ENCODE peak calls at places on chromosome 1, in nine cellular contexts. B is left ventricle myocardium inferior; F is psoas muscle; A is PC-3; T is H1; R is heart left ventricle; K is CD8-positive, alpha-beta T cell; M is hepatocyte; S is Panc1. G is an unnamed sample.
A peak's percentile ranks its signal among the peaks of the same experiment; 100 is the strongest.

GRCh38 chr1:94730450-94730849 is 89.7 kb upstream of the SLC44A3 start:
- DNase-seq in K (no peak), M (no peak), A (no peak), R (no peak), F (no peak), B (no peak), T (no peak), S (no peak), G (no peak)

GRCh38 chr1:23101891-23102688 is 66.6 kb downstream of the LUZP1 start:
- DNase-seq in B (no peak), S (peak; percentile 57), M (no peak), K (no peak), F (no peak), T (no peak), R (no peak), A (peak; percentile 85), G (peak; percentile 58)

GRCh38 chr1:93588206-93588605 is 93.4 kb downstream of the BCAR3 start:
- DNase-seq in K (no peak), B (no peak), R (no peak), S (no peak), M (no peak), F (no peak), A (no peak), T (no peak), G (no peak)

GRCh38 chr1:198619375-198620140 is 19.3 kb upstream of the PTPRC start:
- DNase-seq in R (no peak), B (no peak), A (no peak), S (no peak), K (no peak), M (no peak), T (no peak), F (no peak), G (no peak)

GRCh38 chr1:153544453-153545066 is 1.0 kb downstream of the S100A4 start:
- DNase-seq in T (no peak), R (no peak), M (no peak), K (no peak), A (no peak), B (no peak), S (no peak), F (no peak), G (no peak)

GRCh38 chr1:90534669-90535379 is 182.3 kb downstream of the BARHL2 start:
- DNase-seq in R (no peak), A (no peak), S (no peak), T (no peak), B (no peak), K (no peak), F (no peak), M (no peak), G (no peak)

GRCh38 chr1:203522237-203522636 is 28.3 kb downstream of the OPTC start:
- DNase-seq in M (no peak), K (no peak), S (no peak), A (no peak), B (no peak), R (no peak), T (no peak), F (no peak), G (peak; percentile 85)

GRCh38 chr1:225448146-225448805 is 20.4 kb upstream of the LBR start:
- DNase-seq in K (no peak), M (no peak), T (no peak), F (no peak), R (no peak), S (no peak), B (no peak), A (no peak), G (no peak)

GRCh38 chr1:28571911-28572310 is 19.0 kb downstream of the TRNAU1AP start:
- DNase-seq in T (no peak), A (no peak), K (no peak), B (no peak), R (no peak), S (no peak), M (no peak), F (no peak), G (no peak)

GRCh38 chr1:93617670-93618488 is 63.8 kb downstream of the BCAR3 start:
- DNase-seq in S (no peak), T (no peak), M (peak; percentile 82), R (no peak), F (no peak), B (no peak), A (no peak), K (no peak), G (no peak)

GRCh38 chr1:29339176-29339575 is 102.9 kb downstream of the PTPRU start:
- DNase-seq in F (no peak), A (peak; percentile 17), M (no peak), B (no peak), R (no peak), K (no peak), S (no peak), T (no peak), G (no peak)

GRCh38 chr1:39689635-39690034 is 1.6 kb downstream of the HPCAL4 start:
- DNase-seq in B (no peak), A (no peak), R (no peak), T (no peak), S (no peak), M (no peak), F (no peak), K (no peak), G (no peak)

GRCh38 chr1:2073382-2074230 is 23.4 kb downstream of the PRKCZ start:
- DNase-seq in T (no peak), F (no peak), B (no peak), K (no peak), M (no peak), A (no peak), S (no peak), R (no peak), G (peak; percentile 21)
- H3K4me3 ChIP-seq in T (no peak overlapping the region), F (no peak overlapping the region), B (peak overlapping the region; percentile 27), K (no peak overlapping the region), M (no peak overlapping the region), A (no peak overlapping the region), S (peak overlapping the region; percentile 22), R (no peak overlapping the region), G (peak overlapping the region; percentile 33)

DNA sequence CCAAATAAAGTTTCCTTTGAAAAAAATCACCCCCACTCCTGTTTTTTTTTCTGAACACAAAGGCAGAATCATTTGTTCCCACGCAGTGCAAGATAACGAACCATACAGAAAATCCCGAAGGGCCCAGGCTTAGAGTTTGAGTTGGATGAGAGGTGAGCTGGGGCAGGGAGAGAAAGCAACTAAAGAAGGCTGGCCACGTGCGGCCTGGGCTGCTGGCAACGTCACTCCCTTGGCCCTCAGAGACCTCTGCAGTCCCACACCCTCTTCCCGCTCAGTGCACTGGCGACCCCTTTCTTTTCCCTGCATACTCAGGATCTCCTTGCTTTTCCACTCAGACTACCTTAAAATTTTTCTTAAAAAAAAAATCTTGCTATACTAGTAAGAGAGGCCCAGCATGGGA is 28.2 kb upstream of the CRNN start:
- DNase-seq in F (no peak), A (no peak), M (no peak), B (peak; percentile 25), T (no peak), R (peak; percentile 52), S (no peak), K (no peak), G (no peak)
- H3K9me3 ChIP-seq in F (no peaks in the 10 kb centered on the region), A (no peaks in the 10 kb centered on the region), M (no peaks in the 10 kb centered on the region), B (no peaks in the 10 kb centered on the region), T (peaks cover 93% of the 10 kb centered on the region), R (no peaks in the 10 kb centered on the region), S (no peaks in the 10 kb centered on the region), K (no peaks in the 10 kb centered on the region), G (no peaks in the 10 kb centered on the region)

GRCh38 chr1:156111355-156111962 is 3.1 kb upstream of the LMNA start:
- DNase-seq in T (no peak), K (no peak), R (no peak), B (no peak), A (no peak), F (no peak), M (no peak), S (no peak), G (no peak)

GRCh38 chr1:156112276-156113137 is 2.0 kb upstream of the LMNA start:
- DNase-seq in M (no peak), T (no peak), A (no peak), K (no peak), S (no peak), F (no peak), B (no peak), R (no peak), G (no peak)

GRCh38 chr1:156114101-156114918 is at the start of gene LMNA:
- DNase-seq in T (no peak), S (peak; percentile 82), A (peak; percentile 98), K (peak; percentile 77), F (peak; percentile 98), R (peak; percentile 91), B (peak; percentile 91), M (peak; percentile 95), G (peak; percentile 99)

GRCh38 chr1:156114919-156115513 is 505 bp downstream of the LMNA start:
- DNase-seq in K (no peak), F (peak; percentile 72), M (peak; percentile 18), B (peak; percentile 59), T (no peak), A (peak; percentile 41), S (no peak), R (no peak), G (peak; percentile 57)

GRCh38 chr1:156113263-156114004 is 1.1 kb upstream of the LMNA start:
- DNase-seq in B (no peak), K (no peak), A (no peak), S (no peak), M (no peak), T (no peak), R (no peak), F (no peak), G (peak; percentile 40)
- H3K4me3 ChIP-seq in B (peak overlapping the region; percentile 100), K (no peak overlapping the region), A (peak overlapping the region; percentile 86), S (no peak overlapping the region), M (no peak overlapping the region), T (peak overlapping the region; percentile 83), R (no peak overlapping the region), F (peak overlapping the region; percentile 99), G (peak overlapping the region; percentile 96)

GRCh38 chr1:97061604-97062003 is 340.0 kb downstream of the PTBP2 start:
- DNase-seq in M (no peak), K (no peak), T (no peak), A (no peak), F (no peak), B (no peak), R (no peak), S (no peak), G (no peak)

GRCh38 chr1:97050501-97050900 is 328.9 kb downstream of the PTBP2 start:
- DNase-seq in F (no peak), M (peak; percentile 8), T (no peak), A (peak; percentile 51), B (no peak), K (no peak), S (no peak), R (no peak), G (no peak)

GRCh38 chr1:97051823-97052222 is 330.2 kb downstream of the PTBP2 start:
- DNase-seq in T (no peak), S (no peak), B (no peak), K (no peak), F (no peak), M (no peak), R (no peak), A (no peak), G (no peak)

GRCh38 chr1:97053275-97053674 is 331.7 kb downstream of the PTBP2 start:
- DNase-seq in M (no peak), T (no peak), S (no peak), B (no peak), A (no peak), F (no peak), K (no peak), R (no peak), G (no peak)

DNA sequence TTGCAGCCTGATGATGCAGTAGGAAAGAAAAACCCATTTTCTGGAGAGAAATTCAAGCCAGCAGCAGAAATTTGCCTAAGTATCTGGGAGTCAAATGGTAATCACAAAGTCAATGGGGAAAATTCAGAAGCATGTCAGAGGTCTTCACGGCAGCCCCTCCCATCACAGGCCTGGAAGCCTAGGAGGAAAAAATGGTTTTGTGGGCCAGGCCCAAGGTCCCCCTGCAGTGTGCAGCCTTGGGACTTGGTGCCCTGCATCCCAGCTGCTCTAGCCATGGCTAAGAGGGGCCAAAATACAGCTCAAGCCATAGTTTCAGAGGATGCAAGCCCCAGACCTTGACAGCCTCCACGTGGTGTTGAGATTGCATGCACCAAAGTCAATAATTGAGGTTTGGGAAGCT is 334.8 kb downstream of the PTBP2 start:
- DNase-seq in B (no peak), T (no peak), A (no peak), M (no peak), K (no peak), F (no peak), R (no peak), S (no peak), G (no peak)
- H3K9me3 ChIP-seq in B (peaks cover 30% of the 10 kb centered on the region), T (peaks cover 9% of the 10 kb centered on the region), A (peaks cover 5% of the 10 kb centered on the region), M (no peaks in the 10 kb centered on the region), K (no peaks in the 10 kb centered on the region), F (peaks cover 5% of the 10 kb centered on the region), R (peaks cover 13% of the 10 kb centered on the region), S (no peaks in the 10 kb centered on the region), G (peaks cover 13% of the 10 kb centered on the region)

G was measured in MG63.